ENCODE peak calls at places on chromosomes 2 and 18, in nine cellular contexts. N is K562, P is adrenal gland, E is endothelial cell of umbilical vein, G is ovary, X is uterus, O is esophagus squamous epithelium, Z is prostate gland, Q is heart left ventricle. V is an unnamed sample. For H3K36me3, the result is how much of the 10 kb centered on the place peaks cover.

GRCh38 chr2:85504434-85505261 is 34.3 kb upstream of the MAT2A start:
- DNase-seq in N (no peak), P (peak), E (peak), G (no peak), X (peak), O (no peak), Z (peak), Q (peak), V (no peak)

GRCh38 chr2:231189571-231190495 is 8.6 kb upstream of the ARMC9 start:
- DNase-seq in N (no peak), P (peak), E (peak), G (peak), X (peak), O (no peak), Z (no peak), Q (peak), V (peak)

GRCh38 chr2:123036300-123036699 is 988.8 kb upstream of the CNTNAP5 start:
- DNase-seq in N (no peak), P (no peak), E (no peak), G (no peak), X (no peak), O (no peak), Z (no peak), Q (no peak), V (no peak)

GRCh38 chr2:78887436-78887835 is 138.1 kb upstream of the REG3G start:
- DNase-seq in N (no peak), P (no peak), E (no peak), G (no peak), X (no peak), O (no peak), Z (no peak), Q (no peak), V (no peak)

GRCh38 chr2:55167630-55167967 is 64.5 kb downstream of the CLHC1 start:
- DNase-seq in N (no peak), P (no peak), E (no peak), G (no peak), X (no peak), O (no peak), Z (no peak), Q (no peak), V (no peak)

GRCh38 chr18:1805526-1805925 is 765.8 kb downstream of the METTL4 start:
- DNase-seq in N (no peak), P (no peak), E (no peak), G (no peak), X (no peak), O (no peak), Z (no peak), Q (no peak), V (no peak)

GRCh38 chr2:138324068-138324771 is 177.3 kb upstream of the SPOPL start:
- DNase-seq in N (no peak), P (no peak), E (no peak), G (no peak), X (no peak), O (no peak), Z (no peak), Q (no peak), V (no peak)

GRCh38 chr2:29047083-29047840 is 27.1 kb downstream of the PCARE start:
- DNase-seq in N (no peak), P (no peak), E (no peak), G (no peak), X (no peak), O (no peak), Z (no peak), Q (no peak), V (no peak)

GRCh38 chr2:44974064-44974715 is 32.7 kb downstream of the SIX3 start:
- DNase-seq in N (peak), P (peak), E (no peak), G (no peak), X (no peak), O (no peak), Z (no peak), Q (no peak), V (no peak)

GRCh38 chr2:74244286-74244685 is 45.9 kb downstream of the MTHFD2 start:
- DNase-seq in N (no peak), P (no peak), E (no peak), G (no peak), X (no peak), O (no peak), Z (no peak), Q (no peak), V (no peak)

GRCh38 chr2:60079562-60079961 is 473.9 kb downstream of the BCL11A start:
- DNase-seq in N (no peak), P (no peak), E (no peak), G (no peak), X (no peak), O (no peak), Z (no peak), Q (no peak), V (no peak)

GRCh38 chr2:213147550-213147949 is 3.9 kb downstream of the IKZF2 start:
- DNase-seq in N (no peak), P (no peak), E (no peak), G (no peak), X (no peak), O (no peak), Z (no peak), Q (no peak), V (no peak)
- TF ChIP-seq POLR2A in N (no peak), P (no peak), E (no peak), G (no peak), X (no peak), O (no peak), Z (no peak), Q (no peak), V (no peak)

DNA sequence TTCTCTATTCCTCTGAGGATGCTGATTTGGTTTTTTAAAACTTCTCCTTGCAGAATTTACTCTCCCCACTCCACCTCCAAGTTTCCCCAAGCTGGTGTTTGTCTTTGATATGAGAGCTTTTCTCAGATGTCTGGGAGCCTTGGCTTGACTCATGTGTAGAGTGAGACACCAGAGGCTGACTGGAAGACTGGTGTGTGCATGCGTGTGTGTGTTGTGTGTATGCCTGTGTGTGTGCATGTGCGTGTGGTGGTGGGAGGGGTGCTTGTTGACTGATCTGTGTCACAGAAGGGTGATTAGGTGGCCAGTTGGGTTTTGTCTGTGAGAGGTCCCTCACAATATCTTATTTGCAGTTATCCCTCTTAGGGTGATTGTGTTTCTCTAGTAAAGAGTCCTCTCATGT is 50.5 kb upstream of the HPCAL1 start:
- DNase-seq in N (no peak), P (no peak), E (no peak), G (no peak), X (no peak), O (no peak), Z (no peak), Q (no peak), V (no peak)
- H3K36me3 ChIP-seq in N (under half), P (under half), E (under half), G (under half), X (under half), O (under half), Z (under half), Q (under half), V (under half)

GRCh38 chr2:207161724-207162123 is 4.0 kb downstream of the KLF7 start:
- DNase-seq in N (no peak), P (peak), E (peak), G (no peak), X (no peak), O (no peak), Z (no peak), Q (no peak), V (no peak)

GRCh38 chr2:207163053-207163814 is 2.5 kb downstream of the KLF7 start:
- DNase-seq in N (no peak), P (peak), E (peak), G (no peak), X (peak), O (no peak), Z (peak), Q (peak), V (peak)

GRCh38 chr2:207161247-207161646 is 4.5 kb downstream of the KLF7 start:
- DNase-seq in N (no peak), P (peak), E (no peak), G (no peak), X (no peak), O (no peak), Z (no peak), Q (no peak), V (no peak)

GRCh38 chr2:207163815-207164747 is 1.7 kb downstream of the KLF7 start:
- DNase-seq in N (no peak), P (peak), E (peak), G (peak), X (peak), O (peak), Z (peak), Q (peak), V (peak)

GRCh38 chr2:207162319-207162718 is 3.4 kb downstream of the KLF7 start:
- DNase-seq in N (no peak), P (peak), E (peak), G (no peak), X (no peak), O (no peak), Z (no peak), Q (no peak), V (no peak)
- H3K4me3 ChIP-seq in N (no peak), P (no peak), E (peak), G (peak), X (peak), O (peak), Z (no peak), Q (peak), V (no peak)

DNA sequence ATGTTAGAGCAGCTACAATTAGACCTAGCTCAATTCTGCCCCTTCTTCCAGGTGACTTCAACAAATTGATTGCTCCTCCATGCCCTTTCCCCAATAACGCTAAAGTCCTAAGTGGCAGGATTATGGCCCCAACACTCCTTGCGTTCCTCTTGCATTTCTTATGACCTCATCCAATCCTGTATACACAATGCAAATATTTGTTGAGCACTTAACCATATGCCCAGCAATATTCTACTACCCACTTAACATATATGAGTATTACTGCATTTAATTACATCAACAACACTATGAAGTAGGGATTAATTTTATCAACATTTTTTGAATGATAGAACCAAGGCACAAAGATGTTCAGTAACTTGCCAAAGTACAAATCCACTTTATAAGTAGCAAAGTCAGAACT is 54.2 kb upstream of the ACVR2A start:
- DNase-seq in N (no peak), P (no peak), E (no peak), G (no peak), X (no peak), O (no peak), Z (no peak), Q (no peak), V (no peak)
- TF ChIP-seq POLR2A in N (no peak), P (no peak), E (no peak), G (no peak), X (no peak), O (no peak), Z (no peak), Q (no peak), V (no peak)

GRCh38 chr2:164898475-164898874 is 56.9 kb downstream of the SLC38A11 start:
- DNase-seq in N (no peak), P (peak), E (peak), G (no peak), X (no peak), O (no peak), Z (no peak), Q (no peak), V (no peak)
- H3K36me3 ChIP-seq in N (under half), P (under half), E (under half), G (under half), X (under half), O (under half), Z (under half), Q (under half), V (under half)